ENCODE peak calls at places on chromosome 6, in four cellular contexts. Z is psoas muscle, N is Panc1, H is lower lobe of right lung. V is an unnamed sample. For H3K4me1, the result is how much of the 10 kb centered on the place peaks cover.

GRCh38 chr6:169961772-169962561 is 210.5 kb downstream of the ERMARD start:
- DNase-seq in Z (no peak), N (no peak), H (peak), V (peak)

GRCh38 chr6:128271527-128271926 is 248.9 kb downstream of the PTPRK start:
- DNase-seq in Z (no peak), N (no peak), H (no peak), V (no peak)

GRCh38 chr6:30960907-30961673 is 20.3 kb downstream of the MUCL3 start:
- DNase-seq in Z (no peak), N (no peak), H (no peak), V (no peak)

GRCh38 chr6:30836431-30836866 is 47.9 kb upstream of the DDR1 start:
- DNase-seq in Z (no peak), N (no peak), H (no peak), V (peak)

GRCh38 chr6:129498556-129498940 is 211.4 kb downstream of the ARHGAP18 start:
- DNase-seq in Z (no peak), N (no peak), H (no peak), V (no peak)

GRCh38 chr6:2993755-2994317 is 5.9 kb upstream of the NQO2 start:
- DNase-seq in Z (no peak), N (no peak), H (no peak), V (no peak)

GRCh38 chr6:35970181-35970580 is 49.3 kb upstream of the SRPK1 start:
- DNase-seq in Z (no peak), N (no peak), H (no peak), V (no peak)

GRCh38 chr6:114000066-114000465 is 29.1 kb upstream of the HDAC2 start:
- DNase-seq in Z (no peak), N (no peak), H (no peak), V (no peak)

GRCh38 chr6:131250121-131250520 is 114.9 kb downstream of the AKAP7 start:
- DNase-seq in Z (peak), N (no peak), H (peak), V (peak)

GRCh38 chr6:64266351-64266821 is 630.8 kb downstream of the PHF3 start:
- DNase-seq in Z (no peak), N (no peak), H (no peak), V (no peak)

GRCh38 chr6:15246217-15247211 is 645 bp downstream of the JARID2 start:
- DNase-seq in Z (no peak), N (no peak), H (no peak), V (no peak)

GRCh38 chr6:117270121-117270959 is 5.0 kb downstream of the VGLL2 start:
- DNase-seq in Z (no peak), N (no peak), H (peak), V (peak)

GRCh38 chr6:117272886-117273285 is 7.5 kb downstream of the VGLL2 start:
- DNase-seq in Z (no peak), N (no peak), H (no peak), V (no peak)

GRCh38 chr6:117270960-117271507 is 5.7 kb downstream of the VGLL2 start:
- DNase-seq in Z (no peak), N (no peak), H (no peak), V (no peak)

GRCh38 chr6:117269649-117270120 is 4.3 kb downstream of the VGLL2 start:
- DNase-seq in Z (no peak), N (no peak), H (no peak), V (no peak)

GRCh38 chr6:117272032-117272866 is 6.9 kb downstream of the VGLL2 start:
- DNase-seq in Z (no peak), N (no peak), H (no peak), V (no peak)
- H3K4me3 ChIP-seq in Z (peak), N (no peak), H (no peak), V (no peak)

GRCh38 chr6:52574709-52575489 is 2.0 kb downstream of the TRAM2 start:
- DNase-seq in Z (peak), N (no peak), H (peak), V (no peak)
- H3K4me1 ChIP-seq in Z (under half), N (half or more), H (half or more), V (under half)

DNA sequence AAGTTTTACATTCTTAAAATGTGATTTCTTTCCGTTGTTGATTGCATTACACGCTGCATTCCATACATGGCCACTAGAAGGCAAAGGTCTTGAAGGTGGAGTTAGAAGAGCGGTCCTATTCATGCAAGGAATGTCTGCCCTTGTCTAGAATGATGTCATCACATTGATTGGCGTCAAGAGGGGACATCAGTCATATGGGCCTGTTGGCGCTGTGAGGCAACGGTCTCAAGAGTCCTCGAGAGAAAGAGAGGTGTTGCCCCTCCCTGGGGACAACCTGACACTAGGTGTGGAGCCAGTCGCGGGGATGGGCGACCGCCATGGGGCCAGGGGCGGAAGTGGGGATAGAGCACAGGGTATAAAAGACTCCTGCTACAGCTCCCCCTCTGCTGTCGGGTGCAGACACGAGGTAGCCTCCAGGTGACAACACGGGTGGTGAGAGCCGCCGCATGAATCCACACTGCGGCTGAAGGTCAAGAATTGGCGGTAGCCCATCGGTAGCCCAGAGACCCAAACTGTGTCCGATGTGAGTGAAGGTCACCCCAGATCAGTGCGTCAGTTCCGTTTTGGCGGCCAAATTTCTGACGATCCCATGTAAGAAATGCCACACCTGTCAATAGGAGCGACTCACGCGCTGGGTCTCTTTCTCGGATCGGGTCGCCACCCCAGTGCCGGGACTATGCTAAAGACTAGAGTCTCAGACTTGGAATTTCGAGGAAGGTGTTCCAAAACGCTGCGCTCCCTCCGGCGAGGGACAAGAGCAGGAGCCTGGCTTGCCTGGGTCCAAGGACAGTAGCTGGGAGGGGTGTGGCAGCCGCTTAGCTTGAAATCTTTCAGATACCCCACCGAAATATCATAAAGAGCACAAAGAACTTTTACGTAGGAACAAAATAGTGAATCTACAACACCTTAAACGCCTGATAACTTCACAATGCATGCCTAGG is 93.2 kb upstream of the ZNF184 start:
- DNase-seq in Z (no peak), N (no peak), H (no peak), V (no peak)
- TF ChIP-seq CTCF in Z (no peak), N (no peak), H (no peak), V (no peak)

DNA sequence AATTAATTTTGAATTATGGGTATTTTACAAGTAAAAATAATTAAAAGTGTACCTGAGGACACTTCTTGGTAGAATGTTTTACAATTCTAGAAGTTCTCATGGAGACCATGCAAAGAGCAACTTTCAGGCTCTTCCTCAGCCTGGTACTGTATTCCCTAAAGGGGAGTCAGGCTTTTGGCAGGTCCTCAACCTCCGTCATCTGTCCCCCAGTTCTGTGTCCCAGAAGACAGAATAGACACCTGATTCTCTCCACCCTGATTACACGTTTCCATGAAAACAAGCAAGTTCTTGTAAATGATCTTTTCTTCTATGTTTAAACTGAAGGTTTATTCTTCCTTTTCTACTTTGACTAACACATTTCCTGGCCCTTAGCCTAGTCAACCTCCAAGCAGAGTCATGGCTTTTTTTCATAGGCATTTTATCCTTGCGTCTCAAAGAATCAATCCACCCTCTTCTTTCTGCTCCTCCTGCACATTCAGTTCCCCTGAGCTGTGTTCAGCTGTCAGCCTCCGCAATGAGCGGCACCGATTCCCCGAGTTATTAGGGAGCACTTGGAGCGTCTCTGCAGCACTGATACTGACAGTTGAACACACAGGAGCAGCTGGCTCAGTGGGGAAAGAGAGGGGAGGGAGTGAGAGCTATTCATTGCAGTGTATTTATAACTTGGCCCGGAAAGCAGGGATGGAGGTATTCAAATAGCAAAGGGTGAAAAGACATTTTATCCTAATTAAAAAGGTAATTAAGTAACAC is 1082.5 kb upstream of the MAP3K7 start:
- DNase-seq in Z (no peak), N (no peak), H (no peak), V (no peak)
- H3K4me3 ChIP-seq in Z (no peak), N (no peak), H (no peak), V (no peak)

GRCh38 chr6:41181566-41181965 is 18.6 kb upstream of the TREM2 start:
- DNase-seq in Z (no peak), N (no peak), H (no peak), V (no peak)

GRCh38 chr6:41185991-41186675 is 14.8 kb downstream of the TREML2 start:
- DNase-seq in Z (no peak), N (no peak), H (no peak), V (no peak)

GRCh38 chr6:41182069-41183034 is 18.6 kb downstream of the TREML2 start:
- DNase-seq in Z (no peak), N (peak), H (no peak), V (no peak)

GRCh38 chr6:41187924-41188886 is 12.7 kb downstream of the TREML2 start:
- DNase-seq in Z (no peak), N (no peak), H (no peak), V (no peak)

GRCh38 chr6:41184761-41185160 is 16.2 kb downstream of the TREML2 start:
- DNase-seq in Z (no peak), N (no peak), H (no peak), V (no peak)
- H3K4me1 ChIP-seq in Z (under half), N (under half), H (under half), V (under half)

V was measured in pancreas.